ENCODE peak calls at places on chromosomes 5 and 9, in four cellular contexts. K is fibroblast of lung; E is HTR-8/SVneo; Y is stimulated activated CD4-positive, alpha-beta T cell treated with anti-CD3 and anti-CD28 coated beads, Interleukin-1b, Interleukin-23, amount 100 ng/mL, for 24 hours. L is an unnamed sample.

GRCh38 chr5:94429566-94429965 is 188.8 kb downstream of the KIAA0825 start:
- DNase-seq in K (no peak), E (no peak), Y (no peak), L (no peak)

GRCh38 chr9:35618854-35619799 is 914 bp upstream of the CD72 start:
- DNase-seq in K (no peak), E (no peak), Y (no peak), L (no peak)

GRCh38 chr9:33778700-33779351 is 16.5 kb upstream of the PRSS3 start:
- DNase-seq in K (peak), E (peak), Y (no peak), L (peak)

GRCh38 chr5:177304392-177305119 is 957 bp downstream of the PRELID1 start:
- DNase-seq in K (peak), E (no peak), Y (no peak), L (no peak)

GRCh38 chr5:161541-162110 is 29.7 kb upstream of the LRRC14B start:
- DNase-seq in K (no peak), E (no peak), Y (no peak), L (no peak)

GRCh38 chr9:32524558-32525461 is 1.2 kb downstream of the RIGI start:
- DNase-seq in K (peak), E (no peak), Y (no peak), L (peak)

GRCh38 chr5:137027758-137028157 is 471.4 kb downstream of the SPOCK1 start:
- DNase-seq in K (no peak), E (no peak), Y (no peak), L (no peak)

GRCh38 chr5:139392678-139393496 is 2.0 kb downstream of the PROB1 start:
- DNase-seq in K (peak), E (peak), Y (peak), L (peak)

GRCh38 chr9:69671291-69671903 is 774 bp downstream of the APBA1 start:
- DNase-seq in K (peak), E (no peak), Y (no peak), L (no peak)

L was measured in DMS153.